ENCODE peak calls at places on chromosomes 5 and 9, in seven cellular contexts. One of them, this sample, is unnamed. For H3K4me1, the result is how much of the 10 kb centered on the place peaks cover.

GRCh38 chr9:110131499-110131898 is 76.5 kb downstream of the C9orf152 start:
- DNase-seq in heart right ventricle: no peak
- DNase-seq in neural progenitor cell: peak
- DNase-seq in tibial nerve: no peak
- DNase-seq in transverse colon: no peak
- DNase-seq in mesenchymal stem cell: peak
- DNase-seq in heart left ventricle: no peak
- DNase-seq in this sample: no peak

GRCh38 chr9:131728961-131729360 is 10.9 kb downstream of the RAPGEF1 start:
- DNase-seq in mesenchymal stem cell: no peak
- DNase-seq in tibial nerve: no peak
- DNase-seq in neural progenitor cell: no peak
- DNase-seq in heart left ventricle: no peak
- DNase-seq in heart right ventricle: no peak
- DNase-seq in transverse colon: peak
- DNase-seq in this sample: no peak

GRCh38 chr5:61353293-61353692 is 21.2 kb downstream of the ZSWIM6 start:
- DNase-seq in mesenchymal stem cell: no peak
- DNase-seq in transverse colon: no peak
- DNase-seq in neural progenitor cell: no peak
- DNase-seq in tibial nerve: no peak
- DNase-seq in heart right ventricle: no peak
- DNase-seq in heart left ventricle: no peak
- DNase-seq in this sample: no peak

GRCh38 chr5:164472150-164472549 is 966.7 kb downstream of the MAT2B start:
- DNase-seq in mesenchymal stem cell: no peak
- DNase-seq in neural progenitor cell: no peak
- DNase-seq in heart right ventricle: no peak
- DNase-seq in transverse colon: no peak
- DNase-seq in tibial nerve: no peak
- DNase-seq in heart left ventricle: no peak
- DNase-seq in this sample: no peak

GRCh38 chr9:86747711-86748110 is 199.6 kb downstream of the GAS1 start:
- DNase-seq in heart right ventricle: no peak
- DNase-seq in transverse colon: no peak
- DNase-seq in mesenchymal stem cell: no peak
- DNase-seq in tibial nerve: no peak
- DNase-seq in heart left ventricle: no peak
- DNase-seq in neural progenitor cell: no peak
- DNase-seq in this sample: no peak

GRCh38 chr9:17906204-17906840 is 327.5 kb downstream of the SH3GL2 start:
- DNase-seq in heart right ventricle: peak
- DNase-seq in heart left ventricle: no peak
- DNase-seq in neural progenitor cell: peak
- DNase-seq in mesenchymal stem cell: no peak
- DNase-seq in transverse colon: peak
- DNase-seq in tibial nerve: no peak
- DNase-seq in this sample: no peak

GRCh38 chr5:120405291-120405864 is 58.7 kb upstream of the PRR16 start:
- DNase-seq in tibial nerve: no peak
- DNase-seq in transverse colon: no peak
- DNase-seq in heart right ventricle: no peak
- DNase-seq in heart left ventricle: no peak
- DNase-seq in mesenchymal stem cell: peak
- DNase-seq in neural progenitor cell: no peak
- DNase-seq in this sample: no peak

GRCh38 chr5:108650997-108651396 is 96.7 kb upstream of the FER start:
- DNase-seq in heart left ventricle: no peak
- DNase-seq in mesenchymal stem cell: no peak
- DNase-seq in tibial nerve: no peak
- DNase-seq in heart right ventricle: no peak
- DNase-seq in neural progenitor cell: no peak
- DNase-seq in transverse colon: no peak
- DNase-seq in this sample: no peak

GRCh38 chr5:132417010-132417439 is 47.5 kb downstream of the SLC22A5 start:
- DNase-seq in neural progenitor cell: no peak
- DNase-seq in heart right ventricle: peak
- DNase-seq in tibial nerve: no peak
- DNase-seq in heart left ventricle: peak
- DNase-seq in transverse colon: no peak
- DNase-seq in mesenchymal stem cell: no peak
- DNase-seq in this sample: no peak

GRCh38 chr5:27474054-27474323 is 435.6 kb upstream of the CDH9 start:
- DNase-seq in transverse colon: no peak
- DNase-seq in tibial nerve: no peak
- DNase-seq in heart right ventricle: no peak
- DNase-seq in neural progenitor cell: no peak
- DNase-seq in heart left ventricle: no peak
- DNase-seq in mesenchymal stem cell: peak
- DNase-seq in this sample: no peak

GRCh38 chr5:147780924-147781530 is 1.5 kb downstream of the JAKMIP2 start:
- DNase-seq in mesenchymal stem cell: no peak
- DNase-seq in transverse colon: no peak
- DNase-seq in heart right ventricle: no peak
- DNase-seq in neural progenitor cell: peak
- DNase-seq in heart left ventricle: no peak
- DNase-seq in tibial nerve: no peak
- DNase-seq in this sample: no peak

GRCh38 chr9:14326264-14326826 is 12.4 kb upstream of the NFIB start:
- DNase-seq in neural progenitor cell: no peak
- DNase-seq in heart right ventricle: no peak
- DNase-seq in mesenchymal stem cell: peak
- DNase-seq in tibial nerve: no peak
- DNase-seq in transverse colon: no peak
- DNase-seq in heart left ventricle: no peak
- DNase-seq in this sample: no peak

GRCh38 chr9:32701321-32702022 is 66.0 kb upstream of the TAF1L start:
- DNase-seq in tibial nerve: no peak
- DNase-seq in mesenchymal stem cell: no peak
- DNase-seq in heart left ventricle: no peak
- DNase-seq in transverse colon: no peak
- DNase-seq in neural progenitor cell: no peak
- DNase-seq in heart right ventricle: no peak
- DNase-seq in this sample: no peak

GRCh38 chr9:33129886-33130284 is 37.3 kb downstream of the B4GALT1 start:
- DNase-seq in heart left ventricle: no peak
- DNase-seq in transverse colon: peak
- DNase-seq in tibial nerve: no peak
- DNase-seq in neural progenitor cell: no peak
- DNase-seq in heart right ventricle: no peak
- DNase-seq in mesenchymal stem cell: no peak
- DNase-seq in this sample: peak

GRCh38 chr5:139644646-139645494 is 3.3 kb upstream of the CXXC5 start:
- DNase-seq in mesenchymal stem cell: no peak
- DNase-seq in tibial nerve: no peak
- DNase-seq in heart right ventricle: no peak
- DNase-seq in neural progenitor cell: no peak
- DNase-seq in transverse colon: no peak
- DNase-seq in heart left ventricle: no peak
- DNase-seq in this sample: peak

GRCh38 chr9:89311346-89312153 is 555 bp downstream of the CKS2 start:
- DNase-seq in tibial nerve: no peak
- DNase-seq in transverse colon: peak
- DNase-seq in mesenchymal stem cell: peak
- DNase-seq in heart left ventricle: peak
- DNase-seq in heart right ventricle: no peak
- DNase-seq in neural progenitor cell: no peak
- DNase-seq in this sample: peak

GRCh38 chr9:77697238-77697984 is 49.3 kb upstream of the GNA14 start:
- DNase-seq in neural progenitor cell: no peak
- DNase-seq in mesenchymal stem cell: no peak
- DNase-seq in heart right ventricle: no peak
- DNase-seq in tibial nerve: no peak
- DNase-seq in heart left ventricle: no peak
- DNase-seq in transverse colon: no peak
- DNase-seq in this sample: no peak

GRCh38 chr5:11602298-11602697 is 301.9 kb downstream of the CTNND2 start:
- DNase-seq in mesenchymal stem cell: no peak
- DNase-seq in heart left ventricle: no peak
- DNase-seq in heart right ventricle: no peak
- DNase-seq in neural progenitor cell: no peak
- DNase-seq in transverse colon: no peak
- DNase-seq in tibial nerve: no peak
- DNase-seq in this sample: no peak

GRCh38 chr9:127105805-127106492 is 16.5 kb downstream of the ANGPTL2 start:
- DNase-seq in tibial nerve: no peak
- DNase-seq in heart left ventricle: no peak
- DNase-seq in transverse colon: no peak
- DNase-seq in heart right ventricle: no peak
- DNase-seq in mesenchymal stem cell: no peak
- DNase-seq in neural progenitor cell: no peak
- DNase-seq in this sample: no peak

GRCh38 chr9:130805510-130806387 is 29.3 kb upstream of the ABL1 start:
- DNase-seq in transverse colon: no peak
- DNase-seq in tibial nerve: no peak
- DNase-seq in neural progenitor cell: no peak
- DNase-seq in heart left ventricle: no peak
- DNase-seq in mesenchymal stem cell: peak
- DNase-seq in heart right ventricle: no peak
- DNase-seq in this sample: no peak

GRCh38 chr9:35863583-35863982 is 6.6 kb downstream of the OR13J1 start:
- DNase-seq in tibial nerve: no peak
- DNase-seq in mesenchymal stem cell: no peak
- DNase-seq in neural progenitor cell: no peak
- DNase-seq in transverse colon: no peak
- DNase-seq in heart left ventricle: no peak
- DNase-seq in heart right ventricle: no peak
- DNase-seq in this sample: no peak

GRCh38 chr9:120925535-120926396 is 830 bp downstream of the TRAF1 start:
- DNase-seq in tibial nerve: no peak
- DNase-seq in neural progenitor cell: no peak
- DNase-seq in heart left ventricle: no peak
- DNase-seq in transverse colon: no peak
- DNase-seq in heart right ventricle: no peak
- DNase-seq in mesenchymal stem cell: peak
- DNase-seq in this sample: peak

GRCh38 chr9:117278020-117278419 is 136.8 kb downstream of the ASTN2 start:
- DNase-seq in heart left ventricle: no peak
- DNase-seq in transverse colon: no peak
- DNase-seq in neural progenitor cell: no peak
- DNase-seq in mesenchymal stem cell: no peak
- DNase-seq in heart right ventricle: no peak
- DNase-seq in tibial nerve: no peak
- DNase-seq in this sample: no peak

GRCh38 chr5:73796164-73797141 is 170.5 kb downstream of the ARHGEF28 start:
- DNase-seq in mesenchymal stem cell: peak
- DNase-seq in tibial nerve: peak
- DNase-seq in neural progenitor cell: no peak
- DNase-seq in heart right ventricle: peak
- DNase-seq in transverse colon: no peak
- DNase-seq in heart left ventricle: peak
- DNase-seq in this sample: no peak

DNA sequence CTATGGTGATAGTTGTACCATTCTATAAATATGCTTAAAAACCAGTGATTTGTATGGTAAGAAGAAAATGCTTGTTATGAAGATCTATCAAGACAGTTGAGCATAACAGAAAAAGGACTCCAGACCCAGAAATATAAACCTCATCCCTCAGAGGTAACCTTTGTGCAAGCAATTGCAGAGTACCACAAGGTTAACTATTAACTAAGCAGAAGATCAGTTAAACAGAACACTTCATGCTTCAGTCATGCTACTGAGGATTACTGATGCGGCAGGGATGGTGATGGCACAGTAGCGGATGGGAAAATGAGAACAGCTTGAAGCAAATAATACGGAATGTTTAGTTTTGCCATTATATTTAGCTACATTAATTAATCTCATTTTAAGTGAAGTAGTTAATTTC is 45.5 kb downstream of the IARS1 start:
- DNase-seq in heart right ventricle: no peak
- DNase-seq in mesenchymal stem cell: no peak
- DNase-seq in tibial nerve: no peak
- DNase-seq in heart left ventricle: no peak
- DNase-seq in transverse colon: no peak
- DNase-seq in neural progenitor cell: no peak
- DNase-seq in this sample: no peak
- H3K4me1 ChIP-seq in heart right ventricle: under half
- H3K4me1 ChIP-seq in mesenchymal stem cell: under half
- H3K4me1 ChIP-seq in tibial nerve: under half
- H3K4me1 ChIP-seq in heart left ventricle: under half
- H3K4me1 ChIP-seq in transverse colon: under half
- H3K4me1 ChIP-seq in neural progenitor cell: under half
- H3K4me1 ChIP-seq in this sample: under half

GRCh38 chr5:35477321-35477720 is 140.3 kb upstream of the SPEF2 start:
- DNase-seq in mesenchymal stem cell: no peak
- DNase-seq in transverse colon: no peak
- DNase-seq in tibial nerve: no peak
- DNase-seq in heart left ventricle: no peak
- DNase-seq in heart right ventricle: no peak
- DNase-seq in neural progenitor cell: no peak
- DNase-seq in this sample: no peak
- H3K27ac ChIP-seq in mesenchymal stem cell: no peak
- H3K27ac ChIP-seq in transverse colon: no peak
- H3K27ac ChIP-seq in tibial nerve: peak
- H3K27ac ChIP-seq in heart left ventricle: no peak
- H3K27ac ChIP-seq in heart right ventricle: no peak
- H3K27ac ChIP-seq in neural progenitor cell: no peak
- H3K27ac ChIP-seq in this sample: no peak

GRCh38 chr9:28158451-28158850 is 585.2 kb upstream of the C9orf72 start:
- DNase-seq in heart left ventricle: no peak
- DNase-seq in neural progenitor cell: peak
- DNase-seq in transverse colon: no peak
- DNase-seq in heart right ventricle: no peak
- DNase-seq in mesenchymal stem cell: no peak
- DNase-seq in tibial nerve: no peak
- DNase-seq in this sample: no peak
- H3K4me3 ChIP-seq in heart left ventricle: no peak
- H3K4me3 ChIP-seq in neural progenitor cell: no peak
- H3K4me3 ChIP-seq in transverse colon: no peak
- H3K4me3 ChIP-seq in heart right ventricle: no peak
- H3K4me3 ChIP-seq in mesenchymal stem cell: no peak
- H3K4me3 ChIP-seq in tibial nerve: no peak
- H3K4me3 ChIP-seq in this sample: no peak

DNA sequence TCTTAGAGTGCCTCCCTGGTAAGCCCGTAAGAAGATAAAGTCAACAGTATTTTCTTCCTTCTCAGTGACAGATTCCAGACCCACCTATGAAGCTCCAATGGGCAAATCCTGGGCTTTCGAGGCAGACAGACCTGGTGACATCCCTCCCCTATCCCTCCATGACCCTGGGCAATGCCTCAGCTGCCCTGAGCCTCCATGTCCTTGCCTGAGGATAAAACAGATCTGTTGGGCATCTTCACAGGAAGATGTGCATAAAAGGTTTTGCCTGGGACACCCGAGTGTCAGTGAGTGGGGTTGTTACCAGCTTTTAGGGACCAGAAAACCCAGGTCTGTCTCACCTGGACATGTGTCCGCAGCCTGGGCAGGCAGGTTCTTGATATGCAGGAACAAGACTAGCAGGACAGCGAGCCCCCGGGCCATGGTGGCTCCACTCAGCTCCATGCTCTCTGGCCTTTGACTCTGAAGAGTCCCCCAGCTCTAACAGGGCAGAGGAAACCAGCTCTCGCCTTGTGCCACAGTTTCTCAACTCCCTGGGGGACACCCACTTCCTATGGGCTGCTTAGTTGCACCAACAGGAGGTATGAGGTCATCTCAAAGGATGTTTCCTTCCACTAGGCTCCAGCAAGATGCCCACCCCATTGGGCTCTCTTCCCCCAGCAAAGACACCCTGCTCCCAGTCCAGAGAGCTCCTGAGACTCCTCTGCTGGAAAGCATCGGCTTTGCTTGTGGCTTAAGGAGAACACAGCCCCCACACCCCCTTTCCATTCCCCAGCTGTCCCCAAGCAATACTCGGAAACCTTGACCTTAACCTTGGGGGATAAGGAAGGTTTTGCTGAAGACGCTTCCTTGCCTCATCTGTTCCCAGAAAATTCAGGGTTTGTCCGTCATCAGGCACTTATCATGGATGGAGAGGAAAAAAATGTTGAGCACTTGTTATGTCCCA is at the start of gene FCN1:
- DNase-seq in transverse colon: no peak
- DNase-seq in tibial nerve: no peak
- DNase-seq in heart right ventricle: no peak
- DNase-seq in mesenchymal stem cell: no peak
- DNase-seq in heart left ventricle: peak
- DNase-seq in neural progenitor cell: no peak
- DNase-seq in this sample: no peak
- H3K4me1 ChIP-seq in transverse colon: under half
- H3K4me1 ChIP-seq in tibial nerve: under half
- H3K4me1 ChIP-seq in heart right ventricle: under half
- H3K4me1 ChIP-seq in mesenchymal stem cell: under half
- H3K4me1 ChIP-seq in heart left ventricle: under half
- H3K4me1 ChIP-seq in neural progenitor cell: under half
- H3K4me1 ChIP-seq in this sample: under half

This sample was measured in left lung.